ENCODE peak calls at places on chromosomes 7 and 10, in four cellular contexts. H, R, F and N are unnamed samples.

GRCh38 chr10:50554995-50555568 is 68.7 kb downstream of the SGMS1 start:
- DNase-seq in H (no peak), R (no peak), F (no peak), N (no peak)

GRCh38 chr10:79380125-79380917 is 33.1 kb downstream of the PPIF start:
- DNase-seq in H (no peak), R (no peak), F (no peak), N (peak; percentile 92)

GRCh38 chr10:129501652-129502436 is 34.8 kb downstream of the MGMT start:
- DNase-seq in H (no peak), R (no peak), F (no peak), N (no peak)

GRCh38 chr10:24209946-24210491 is 1.1 kb downstream of the KIAA1217 start:
- DNase-seq in H (no peak), R (peak; percentile 54), F (no peak), N (peak; percentile 38)

GRCh38 chr10:68721673-68721963 is 579 bp downstream of the CCAR1 start:
- DNase-seq in H (no peak), R (no peak), F (no peak), N (no peak)

GRCh38 chr7:18508441-18509427 is 13.2 kb downstream of the HDAC9 start:
- DNase-seq in H (peak; percentile 66), R (no peak), F (no peak), N (peak; percentile 12)

GRCh38 chr7:155269766-155270585 is 27.7 kb upstream of the INSIG1 start:
- DNase-seq in H (no peak), R (no peak), F (no peak), N (peak; percentile 51)

GRCh38 chr7:118517275-118517674 is 292.8 kb downstream of the ANKRD7 start:
- DNase-seq in H (no peak), R (no peak), F (no peak), N (no peak)

GRCh38 chr10:133401500-133401899 is 7.5 kb downstream of the MTG1 start:
- DNase-seq in H (no peak), R (no peak), F (peak; percentile 24), N (no peak)

GRCh38 chr10:98646998-98647917 is 200.5 kb upstream of the HPS1 start:
- DNase-seq in H (no peak), R (no peak), F (peak; percentile 50), N (no peak)

GRCh38 chr10:70634011-70634410 is 31.5 kb upstream of the PRF1 start:
- DNase-seq in H (peak; percentile 48), R (no peak), F (peak; percentile 53), N (no peak)

GRCh38 chr7:142112086-142112485 is 568 bp downstream of the MGAM2 start:
- DNase-seq in H (no peak), R (no peak), F (no peak), N (no peak)

GRCh38 chr10:59771162-59771807 is 18.0 kb upstream of the MRLN start:
- DNase-seq in H (no peak), R (no peak), F (no peak), N (no peak)

GRCh38 chr10:89283988-89284475 is 17.8 kb upstream of the IFIT2 start:
- DNase-seq in H (no peak), R (peak; percentile 70), F (no peak), N (peak; percentile 16)

GRCh38 chr7:40546616-40547501 is 412.1 kb downstream of the SUGCT start:
- DNase-seq in H (no peak), R (no peak), F (no peak), N (no peak)

GRCh38 chr10:104424719-104425118 is 71.1 kb downstream of the CFAP58 start:
- DNase-seq in H (no peak), R (no peak), F (no peak), N (no peak)

GRCh38 chr7:87878208-87878735 is 2.0 kb downstream of the DBF4 start:
- DNase-seq in H (no peak), R (no peak), F (no peak), N (no peak)

DNA sequence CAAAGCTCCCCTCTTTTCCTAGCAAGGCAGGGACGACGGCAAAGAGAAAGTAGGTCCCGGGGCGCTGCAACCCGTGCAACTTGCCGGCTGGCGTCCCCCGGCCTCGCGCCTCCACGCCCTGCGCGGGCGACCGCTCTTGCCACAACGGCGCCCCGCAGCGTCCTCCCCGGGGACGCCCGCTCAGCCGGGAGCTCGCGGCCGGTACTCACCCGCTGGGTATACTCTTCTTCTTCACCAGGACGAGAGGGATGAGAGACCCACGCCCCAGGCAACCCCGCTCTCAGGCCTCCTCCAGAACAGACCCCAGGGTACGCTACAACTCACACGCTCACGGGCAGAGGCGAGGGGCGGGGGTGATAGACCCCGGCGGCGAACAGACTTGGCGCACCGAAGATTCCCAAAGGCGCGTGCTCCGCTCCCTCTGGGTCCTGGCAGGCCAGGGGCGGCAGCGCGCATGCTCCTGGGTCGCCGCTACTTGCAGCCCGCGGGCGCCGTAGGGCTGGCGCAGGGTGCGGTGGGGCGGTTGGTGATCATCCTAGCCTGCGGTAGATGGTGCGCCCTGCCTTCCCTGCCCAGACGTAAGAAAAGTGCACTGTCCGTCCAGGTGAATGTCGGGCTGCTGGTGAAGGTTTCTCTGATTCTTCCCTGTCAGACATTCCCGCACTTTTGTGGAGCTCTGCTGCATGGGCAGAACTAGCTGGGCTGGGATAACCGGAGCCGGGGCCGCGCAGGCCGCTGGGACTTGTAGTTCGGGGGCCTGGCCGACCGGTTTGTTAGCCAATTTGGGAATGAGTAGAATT is at the start of gene CC2D2B:
- DNase-seq in H (peak; percentile 61), R (peak; percentile 94), F (peak; percentile 91), N (peak; percentile 66)
- TF ChIP-seq SIN3A in H (no peak), R (no peak), F (peak; percentile 49), N (no peak)

DNA sequence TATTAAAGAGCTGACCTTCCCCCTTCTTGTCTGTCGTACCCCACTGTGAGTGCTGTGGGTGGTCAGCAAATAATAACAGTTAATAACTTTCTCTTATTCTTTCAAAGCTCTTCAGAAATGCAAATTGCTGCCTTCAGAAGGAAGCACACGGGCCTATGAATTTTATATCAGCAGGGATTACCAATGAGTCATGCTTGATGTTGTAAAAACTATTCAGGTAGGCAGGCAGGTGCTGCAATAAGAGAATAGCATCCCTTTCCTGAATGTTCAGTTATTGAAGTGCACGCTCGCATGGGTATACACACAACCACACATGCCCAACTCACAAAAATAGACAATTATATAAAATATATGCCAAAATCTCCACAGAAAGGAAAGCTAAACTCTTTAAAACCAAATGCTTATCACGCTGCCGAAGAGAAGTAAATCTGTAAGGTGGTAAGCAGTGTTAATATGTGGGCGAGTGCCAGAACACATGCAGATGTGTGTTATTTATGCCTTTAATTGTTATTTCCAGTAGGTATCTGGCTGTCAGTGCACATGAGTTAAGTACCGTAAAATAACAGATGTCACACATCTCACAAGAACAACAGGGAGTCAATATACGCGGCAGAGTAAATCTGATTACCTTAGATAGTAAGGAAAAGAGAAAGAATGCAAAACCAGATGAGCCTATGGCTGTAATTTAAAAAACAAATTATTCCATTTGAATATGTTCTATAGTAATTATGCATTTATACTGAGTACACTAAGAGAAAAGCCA is 34.4 kb downstream of the DNAJB9 start:
- DNase-seq in H (no peak), R (no peak), F (no peak), N (no peak)
- TF ChIP-seq SIN3A in H (no peak), R (no peak), F (no peak), N (no peak)

GRCh38 chr7:98133621-98134266 is 27.1 kb downstream of the LMTK2 start:
- DNase-seq in H (peak; percentile 55), R (no peak), F (no peak), N (peak; percentile 76)

GRCh38 chr7:98136423-98136822 is 29.8 kb downstream of the LMTK2 start:
- DNase-seq in H (no peak), R (no peak), F (no peak), N (peak; percentile 12)

GRCh38 chr7:98133181-98133580 is 26.5 kb downstream of the LMTK2 start:
- DNase-seq in H (no peak), R (no peak), F (no peak), N (no peak)

GRCh38 chr7:98135984-98136383 is 29.3 kb downstream of the LMTK2 start:
- DNase-seq in H (no peak), R (no peak), F (no peak), N (no peak)

DNA sequence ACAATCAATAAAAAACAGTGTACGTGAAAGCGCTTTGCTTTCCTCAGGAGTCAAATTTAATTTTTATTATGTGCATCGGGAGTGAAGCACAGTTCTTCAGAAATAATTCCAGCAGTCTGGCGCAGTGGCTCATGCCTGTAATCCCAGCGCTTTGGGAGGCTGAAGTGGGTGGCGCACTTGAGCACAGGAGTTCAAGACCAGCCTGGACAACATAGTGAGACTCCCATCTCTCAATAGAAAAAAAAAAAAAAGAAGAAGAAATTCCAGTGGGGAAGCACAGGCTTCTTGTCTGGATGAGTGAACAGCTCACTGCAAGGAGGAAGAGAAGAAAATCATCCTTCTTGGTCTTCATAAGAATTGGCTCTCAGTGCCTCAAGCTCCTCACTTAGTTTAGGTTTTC is 27.8 kb downstream of the LMTK2 start:
- DNase-seq in H (no peak), R (no peak), F (no peak), N (no peak)
- TF ChIP-seq SIN3A in H (no peak), R (no peak), F (no peak), N (no peak)

GRCh38 chr7:10739401-10739800 is 234.3 kb upstream of the PHF14 start:
- DNase-seq in H (no peak), R (no peak), F (no peak), N (no peak)

DNA sequence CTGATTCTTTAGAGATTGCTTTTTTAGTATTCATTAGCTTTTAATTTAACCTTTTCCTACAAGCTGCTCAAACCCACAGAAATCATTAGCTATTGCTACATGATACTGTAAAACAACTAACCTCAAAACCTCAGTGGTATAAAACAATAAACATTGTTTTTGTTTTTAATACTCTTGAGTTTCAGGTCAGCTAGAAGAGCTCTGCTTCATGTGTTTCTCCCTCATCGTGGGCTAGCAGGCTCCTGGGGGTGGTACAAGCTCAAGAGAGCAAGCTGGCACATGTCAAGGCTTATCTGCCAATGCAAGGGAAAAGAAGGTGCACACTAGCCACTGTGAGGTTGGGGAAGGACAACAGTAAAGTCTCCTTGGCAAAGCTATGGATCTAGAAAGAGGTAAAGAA is 232.9 kb upstream of the PHF14 start:
- DNase-seq in H (no peak), R (no peak), F (no peak), N (no peak)
- TF ChIP-seq SIN3A in H (no peak), R (no peak), F (no peak), N (no peak)

GRCh38 chr10:36638461-36638860 is 486.9 kb upstream of the ANKRD30A start:
- DNase-seq in H (no peak), R (no peak), F (no peak), N (no peak)
- TF ChIP-seq SIN3A in H (no peak), R (no peak), F (no peak), N (no peak)

GRCh38 chr7:30028749-30029635 is 780 bp downstream of the PLEKHA8 start:
- DNase-seq in H (peak; percentile 12), R (no peak), F (no peak), N (peak; percentile 71)
- TF ChIP-seq SIN3A in H (peak; percentile 6), R (peak; percentile 75), F (peak; percentile 65), N (peak; percentile 39)

GRCh38 chr7:24283900-24284698 is at the start of gene NPY:
- DNase-seq in H (no peak), R (peak; percentile 83), F (peak; percentile 71), N (no peak)
- TF ChIP-seq SIN3A in H (no peak), R (no peak), F (no peak), N (no peak)

GRCh38 chr7:43588477-43589132 is 5.7 kb downstream of the STK17A start:
- DNase-seq in H (no peak), R (no peak), F (no peak), N (no peak)

GRCh38 chr7:43585521-43585920 is 2.6 kb downstream of the STK17A start:
- DNase-seq in H (no peak), R (no peak), F (no peak), N (peak; percentile 43)

GRCh38 chr7:43584200-43584586 is 1.3 kb downstream of the STK17A start:
- DNase-seq in H (no peak), R (no peak), F (no peak), N (peak; percentile 79)

GRCh38 chr7:43589133-43589478 is 6.2 kb downstream of the STK17A start:
- DNase-seq in H (no peak), R (no peak), F (no peak), N (no peak)

GRCh38 chr7:43586251-43586900 is 3.5 kb downstream of the STK17A start:
- DNase-seq in H (no peak), R (no peak), F (no peak), N (peak; percentile 82)
- TF ChIP-seq SIN3A in H (no peak), R (no peak), F (no peak), N (no peak)